ENCODE peak calls at places on chromosomes 1 and 21, in seven cellular contexts. O is H1, P is stomach, Z is A549, N is esophagus muscularis mucosa, T is tibial nerve, U is upper lobe of left lung. Q is an unnamed sample.

GRCh38 chr1:160996195-160996594 is 24.8 kb downstream of the F11R start:
- DNase-seq in P (no peak), T (no peak), Z (peak; percentile 30), N (no peak), O (no peak), U (no peak), Q (no peak)

GRCh38 chr1:192807221-192807967 is 1.4 kb upstream of the RGS2 start:
- DNase-seq in Z (peak; percentile 20), O (no peak), P (no peak), U (no peak), T (no peak), N (no peak), Q (no peak)

GRCh38 chr1:74964508-74964907 is 169.7 kb upstream of the LHX8 start:
- DNase-seq in U (no peak), O (no peak), Z (no peak), P (peak; percentile 38), T (peak; percentile 40), N (no peak), Q (no peak)

GRCh38 chr1:56106551-56107277 is 472.6 kb downstream of the PLPP3 start:
- DNase-seq in U (no peak), Z (no peak), T (no peak), N (no peak), O (no peak), P (no peak), Q (no peak)

GRCh38 chr1:161473363-161473762 is 31.9 kb upstream of the FCGR2A start:
- DNase-seq in Z (no peak), P (no peak), O (no peak), N (no peak), U (no peak), T (no peak), Q (no peak)

GRCh38 chr1:247113094-247113497 is 8.9 kb upstream of the ZNF669 start:
- DNase-seq in N (no peak), U (no peak), Z (no peak), P (peak; percentile 65), T (no peak), O (no peak), Q (no peak)

GRCh38 chr1:225426395-225427248 is 1.2 kb downstream of the LBR start:
- DNase-seq in P (no peak), T (peak; percentile 5), O (no peak), N (no peak), Z (peak; percentile 26), U (peak; percentile 86), Q (peak; percentile 53)

GRCh38 chr1:56441586-56441985 is 137.8 kb downstream of the PLPP3 start:
- DNase-seq in O (no peak), N (no peak), T (no peak), P (no peak), U (no peak), Z (no peak), Q (no peak)

GRCh38 chr1:221101792-221102191 is 222.5 kb downstream of the HLX start:
- DNase-seq in T (no peak), O (no peak), P (no peak), U (no peak), Z (no peak), N (no peak), Q (no peak)

GRCh38 chr1:94126651-94127050 is 5.7 kb upstream of the ABCA4 start:
- DNase-seq in T (no peak), U (no peak), N (peak; percentile 2), O (no peak), P (no peak), Z (no peak), Q (no peak)

GRCh38 chr1:29490204-29490934 is 254.0 kb downstream of the PTPRU start:
- DNase-seq in T (no peak), P (no peak), O (no peak), U (no peak), N (no peak), Z (no peak), Q (no peak)

GRCh38 chr1:35883681-35884155 is 709 bp downstream of the AGO1 start:
- DNase-seq in N (no peak), O (peak; percentile 76), U (peak; percentile 89), T (no peak), Z (peak; percentile 36), P (peak; percentile 54), Q (peak; percentile 62)

GRCh38 chr1:48652334-48652733 is 124.4 kb downstream of the BEND5 start:
- DNase-seq in P (no peak), T (no peak), O (no peak), N (no peak), Z (no peak), U (no peak), Q (no peak)

GRCh38 chr1:5391725-5392124 is 600.5 kb downstream of the NPHP4 start:
- DNase-seq in T (no peak), P (no peak), N (no peak), Z (no peak), O (no peak), U (no peak), Q (no peak)

GRCh38 chr1:99869304-99869703 is 19.1 kb downstream of the AGL start:
- DNase-seq in P (no peak), N (no peak), Z (no peak), O (no peak), T (no peak), U (no peak), Q (no peak)

GRCh38 chr1:246772686-246773085 is 48.5 kb downstream of the SCCPDH start:
- DNase-seq in T (no peak), U (no peak), Z (no peak), O (no peak), N (no peak), P (no peak), Q (no peak)

GRCh38 chr1:228154685-228155571 is 5.2 kb downstream of the GJC2 start:
- DNase-seq in Z (no peak), O (no peak), U (peak; percentile 45), P (no peak), T (no peak), N (no peak), Q (no peak)

GRCh38 chr21:31983120-31983519 is 110.3 kb downstream of the HUNK start:
- DNase-seq in Z (no peak), P (no peak), U (no peak), O (no peak), T (no peak), N (no peak), Q (no peak)

GRCh38 chr1:119327436-119328155 is 41.0 kb upstream of the HAO2 start:
- DNase-seq in Z (no peak), P (peak; percentile 31), O (no peak), N (no peak), U (peak; percentile 81), T (peak; percentile 14), Q (peak; percentile 62)

GRCh38 chr1:209877109-209877764 is 49.5 kb downstream of the UTP25 start:
- DNase-seq in U (no peak), P (no peak), O (no peak), N (no peak), Z (no peak), T (no peak), Q (no peak)

GRCh38 chr1:209882286-209882685 is 54.5 kb downstream of the UTP25 start:
- DNase-seq in N (peak; percentile 83), Z (no peak), T (no peak), U (no peak), O (no peak), P (no peak), Q (no peak)

GRCh38 chr1:209881271-209882018 is 53.7 kb downstream of the UTP25 start:
- DNase-seq in N (peak; percentile 87), T (no peak), P (no peak), O (no peak), U (peak; percentile 4), Z (no peak), Q (no peak)

GRCh38 chr1:209880051-209880450 is 52.3 kb downstream of the UTP25 start:
- DNase-seq in O (no peak), N (no peak), P (no peak), U (no peak), T (no peak), Z (no peak), Q (no peak)

DNA sequence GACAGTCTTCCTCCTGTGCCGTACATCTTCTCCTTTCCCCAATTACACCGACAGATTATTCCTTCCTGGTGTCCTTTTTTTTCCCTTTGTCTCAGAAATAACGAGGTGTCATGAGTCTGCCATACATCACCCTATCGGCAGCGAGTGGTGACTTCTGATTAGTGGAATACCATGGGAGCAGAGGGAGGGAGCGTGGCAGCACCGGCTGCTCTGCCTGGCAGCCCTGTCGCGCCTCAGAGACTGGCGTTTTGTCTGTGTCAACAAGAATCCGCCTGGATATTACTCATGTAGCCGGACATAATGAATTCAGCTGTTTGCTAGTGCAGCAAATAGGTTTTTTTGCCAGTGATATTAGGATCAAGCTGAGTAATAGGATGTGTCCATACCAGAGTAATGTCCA is 51.8 kb downstream of the UTP25 start:
- DNase-seq in O (no peak), T (no peak), U (peak; percentile 36), P (no peak), N (no peak), Z (no peak), Q (no peak)
- TF ChIP-seq EP300 in O (no peak), T (no peak), U (no peak), P (no peak), N (no peak), Z (no peak), Q (no peak)

DNA sequence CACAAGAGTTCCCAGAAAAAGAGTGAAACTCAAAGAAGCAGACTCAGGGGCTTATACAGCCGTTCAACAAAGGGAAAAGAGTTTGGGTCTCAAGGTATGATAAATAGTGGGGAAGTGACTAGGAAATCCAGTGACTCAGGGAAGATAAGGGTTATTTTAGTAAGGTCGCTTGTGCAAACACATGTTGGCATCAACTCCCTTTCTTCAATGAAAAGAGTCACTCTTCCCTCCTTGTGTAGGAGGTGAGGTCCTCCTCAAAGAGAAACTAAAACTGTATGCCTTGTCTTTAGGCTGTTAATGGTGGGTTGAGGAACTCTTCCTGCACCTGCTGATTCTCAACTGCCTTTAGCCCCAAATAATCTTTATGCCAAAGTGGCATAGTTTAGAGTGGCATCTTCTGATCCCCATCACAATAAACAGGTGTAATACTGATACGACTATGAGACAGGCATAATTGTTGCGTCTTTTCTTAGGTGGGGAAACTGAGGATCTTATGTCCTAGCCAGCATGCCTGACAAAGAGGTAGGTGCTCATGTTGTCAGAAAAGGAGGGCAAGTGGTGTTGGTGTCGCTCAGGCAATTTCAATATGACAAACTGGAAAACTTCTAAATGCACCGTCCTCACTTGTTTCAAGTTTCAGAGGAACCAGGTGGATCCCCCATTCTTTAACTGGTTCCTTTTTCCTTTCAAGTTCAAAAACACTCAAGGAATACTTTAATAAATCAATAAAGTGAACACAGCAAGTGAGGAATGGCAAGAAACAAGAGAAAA is 294.1 kb upstream of the RUNX1 start:
- DNase-seq in O (no peak), Z (no peak), N (no peak), P (no peak), T (no peak), U (no peak), Q (no peak)
- TF ChIP-seq EP300 in O (no peak), Z (no peak), N (no peak), P (no peak), T (no peak), U (no peak), Q (no peak)

DNA sequence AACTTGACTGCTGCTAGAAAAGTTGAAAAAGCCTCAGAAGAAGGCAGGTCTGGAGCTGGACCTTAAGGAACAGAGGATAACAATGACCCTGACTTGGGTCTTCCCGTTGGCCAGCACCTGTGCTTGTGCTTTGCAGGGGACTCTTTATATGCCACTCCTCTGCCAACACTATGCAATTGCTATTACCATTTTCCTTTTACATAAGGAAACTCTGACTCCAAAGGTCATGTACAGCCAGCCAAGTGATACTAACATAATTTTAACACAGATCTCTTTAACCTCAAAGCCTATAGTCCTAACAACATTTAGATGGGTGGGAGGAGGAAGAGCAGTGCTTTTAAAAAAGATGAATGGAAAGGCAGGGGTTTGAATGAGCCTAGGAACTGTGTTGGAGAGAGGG is 106.6 kb upstream of the RAB4A start:
- DNase-seq in U (no peak), P (no peak), T (no peak), O (no peak), Z (no peak), N (no peak), Q (no peak)
- TF ChIP-seq EP300 in U (no peak), P (no peak), T (no peak), O (no peak), Z (no peak), N (no peak), Q (no peak)

GRCh38 chr1:213605732-213606131 is 382.0 kb upstream of the PROX1 start:
- DNase-seq in N (no peak), O (no peak), P (no peak), T (no peak), Z (no peak), U (no peak), Q (no peak)
- TF ChIP-seq EP300 in N (no peak), O (no peak), P (no peak), T (no peak), Z (no peak), U (no peak), Q (no peak)